ENCODE peak calls at places on chromosome 16, in seven cellular contexts. G is left cardiac atrium; F is stimulated activated naive B cell treated with anti-CD40 and anti-IgM and Interleukin-4, amounts not matched to agents 10 μg/mL and 1 μg/mL and 100 μg/mL, for 72 hours; Y is neural progenitor cell; X is ELR; E is COLO829; B is HTR-8/SVneo. W is an unnamed sample.

GRCh38 chr16:49084628-49085390 is 196.8 kb downstream of the CBLN1 start:
- DNase-seq in G (no peak), F (no peak), Y (no peak), X (no peak), E (no peak), B (no peak), W (no peak)

GRCh38 chr16:70675851-70676513 is 9.9 kb downstream of the MTSS2 start:
- DNase-seq in G (peak), F (no peak), Y (no peak), X (no peak), E (no peak), B (no peak), W (no peak)

GRCh38 chr16:270381-271255 is 5.1 kb downstream of the RGS11 start:
- DNase-seq in G (no peak), F (no peak), Y (no peak), X (no peak), E (no peak), B (no peak), W (no peak)

GRCh38 chr16:84306564-84306963 is 11.9 kb downstream of the WFDC1 start:
- DNase-seq in G (no peak), F (no peak), Y (no peak), X (no peak), E (no peak), B (no peak), W (no peak)

GRCh38 chr16:57624806-57625500 is 3.5 kb upstream of the ADGRG1 start:
- DNase-seq in G (no peak), F (no peak), Y (no peak), X (no peak), E (no peak), B (no peak), W (no peak)

GRCh38 chr16:54812229-54812628 is 118.4 kb upstream of the IRX5 start:
- DNase-seq in G (no peak), F (no peak), Y (no peak), X (peak), E (no peak), B (no peak), W (no peak)

GRCh38 chr16:2704166-2704982 is 15.7 kb downstream of the PRSS27 start:
- DNase-seq in G (no peak), F (no peak), Y (no peak), X (no peak), E (no peak), B (no peak), W (no peak)

GRCh38 chr16:73113326-73113720 is 65.4 kb upstream of the ZFHX3 start:
- DNase-seq in G (no peak), F (no peak), Y (no peak), X (peak), E (peak), B (no peak), W (no peak)

GRCh38 chr16:67694611-67695010 is 24.5 kb downstream of the GFOD2 start:
- DNase-seq in G (no peak), F (no peak), Y (no peak), X (no peak), E (no peak), B (no peak), W (no peak)

GRCh38 chr16:21526923-21527807 is 72.2 kb upstream of the METTL9 start:
- DNase-seq in G (peak), F (no peak), Y (peak), X (no peak), E (no peak), B (no peak), W (peak)

GRCh38 chr16:4597174-4597573 is 17.5 kb downstream of the UBALD1 start:
- DNase-seq in G (no peak), F (no peak), Y (no peak), X (no peak), E (no peak), B (no peak), W (peak)

GRCh38 chr16:58051821-58052603 is 26.5 kb downstream of the MMP15 start:
- DNase-seq in G (no peak), F (no peak), Y (no peak), X (no peak), E (no peak), B (no peak), W (peak)

GRCh38 chr16:48354877-48355585 is 30.2 kb downstream of the SIAH1 start:
- DNase-seq in G (no peak), F (no peak), Y (no peak), X (no peak), E (no peak), B (no peak), W (no peak)

GRCh38 chr16:54647731-54648221 is 282.9 kb upstream of the IRX5 start:
- DNase-seq in G (no peak), F (no peak), Y (no peak), X (no peak), E (no peak), B (no peak), W (no peak)

GRCh38 chr16:68754117-68754792 is 17.2 kb downstream of the CDH1 start:
- DNase-seq in G (no peak), F (no peak), Y (no peak), X (no peak), E (no peak), B (no peak), W (no peak)

GRCh38 chr16:31711344-31711845 is 162.2 kb upstream of the ZNF267 start:
- DNase-seq in G (no peak), F (no peak), Y (no peak), X (no peak), E (no peak), B (no peak), W (no peak)

GRCh38 chr16:54422159-54422558 is 135.6 kb upstream of the IRX3 start:
- DNase-seq in G (peak), F (no peak), Y (no peak), X (no peak), E (no peak), B (no peak), W (no peak)

GRCh38 chr16:83967838-83968482 is at the start of gene NECAB2:
- DNase-seq in G (peak), F (no peak), Y (peak), X (peak), E (peak), B (peak), W (peak)

GRCh38 chr16:70402916-70403659 is 35.8 kb downstream of the ST3GAL2 start:
- DNase-seq in G (no peak), F (no peak), Y (no peak), X (peak), E (no peak), B (no peak), W (no peak)

GRCh38 chr16:70706948-70707465 is 21.2 kb upstream of the MTSS2 start:
- DNase-seq in G (no peak), F (no peak), Y (no peak), X (peak), E (peak), B (peak), W (no peak)

GRCh38 chr16:70527315-70527996 is 3.8 kb downstream of the SF3B3 start:
- DNase-seq in G (no peak), F (no peak), Y (no peak), X (no peak), E (no peak), B (no peak), W (no peak)

GRCh38 chr16:47567321-47567720 is 106.2 kb downstream of the PHKB start:
- DNase-seq in G (no peak), F (no peak), Y (no peak), X (no peak), E (no peak), B (no peak), W (no peak)

GRCh38 chr16:56932588-56933265 is 785 bp downstream of the HERPUD1 start:
- DNase-seq in G (peak), F (no peak), Y (peak), X (peak), E (no peak), B (peak), W (peak)

GRCh38 chr16:3054965-3055733 is 8.8 kb downstream of the MMP25 start:
- DNase-seq in G (no peak), F (no peak), Y (no peak), X (no peak), E (no peak), B (no peak), W (no peak)